ENCODE peak calls at places on chromosomes 4 and X, in five cellular contexts. M, N, I, R and B are unnamed samples.
A peak's percentile ranks its signal among the peaks of the same experiment; 100 is the strongest.

GRCh38 chr4:16269742-16270522 is 43.7 kb upstream of the TAPT1 start:
- DNase-seq in M (no peak), N (no peak), I (no peak), R (no peak), B (no peak)

GRCh38 chr4:174873931-174874330 is 44.2 kb upstream of the ADAM29 start:
- DNase-seq in M (no peak), N (no peak), I (no peak), R (no peak), B (peak; percentile 29)

GRCh38 chr4:33494150-33494549 is 2750.2 kb downstream of the ARAP2 start:
- DNase-seq in M (no peak), N (no peak), I (no peak), R (no peak), B (no peak)

GRCh38 chr4:71206763-71207162 is 132.1 kb upstream of the SLC4A4 start:
- DNase-seq in M (no peak), N (no peak), I (no peak), R (no peak), B (no peak)

GRCh38 chr4:147015531-147015930 is 69.9 kb upstream of the TTC29 start:
- DNase-seq in M (no peak), N (no peak), I (no peak), R (no peak), B (no peak)

GRCh38 chrX:68511255-68511654 is 12.4 kb downstream of the YIPF6 start:
- DNase-seq in M (no peak), N (peak; percentile 48), I (no peak), R (peak; percentile 51), B (peak; percentile 59)

GRCh38 chr4:141046255-141046654 is 87.0 kb downstream of the RNF150 start:
- DNase-seq in M (no peak), N (no peak), I (no peak), R (no peak), B (no peak)

GRCh38 chrX:20461576-20461975 is 194.9 kb upstream of the RPS6KA3 start:
- DNase-seq in M (no peak), N (no peak), I (no peak), R (no peak), B (no peak)

GRCh38 chrX:63652086-63652775 is 132.8 kb downstream of the ARHGEF9 start:
- DNase-seq in M (no peak), N (no peak), I (no peak), R (no peak), B (no peak)

GRCh38 chr4:88605744-88606143 is 13.5 kb downstream of the HERC3 start:
- DNase-seq in M (no peak), N (no peak), I (no peak), R (no peak), B (no peak)

GRCh38 chr4:78019494-78019893 is 37.6 kb upstream of the FRAS1 start:
- DNase-seq in M (no peak), N (no peak), I (no peak), R (no peak), B (no peak)

GRCh38 chr4:6988016-6988715 is 55.0 kb upstream of the TADA2B start:
- DNase-seq in M (no peak), N (no peak), I (no peak), R (no peak), B (no peak)

GRCh38 chrX:153019166-153019565 is 25.2 kb upstream of the PNMA5 start:
- DNase-seq in M (no peak), N (no peak), I (no peak), R (no peak), B (no peak)

GRCh38 chrX:113260474-113260873 is 419.8 kb upstream of the AMOT start:
- DNase-seq in M (no peak), N (no peak), I (no peak), R (no peak), B (no peak)

GRCh38 chr4:7903686-7904085 is 36.0 kb downstream of the AFAP1 start:
- DNase-seq in M (no peak), N (no peak), I (no peak), R (no peak), B (no peak)

GRCh38 chr4:14259926-14260325 is 632.4 kb upstream of the BOD1L1 start:
- DNase-seq in M (no peak), N (no peak), I (no peak), R (no peak), B (no peak)

GRCh38 chr4:14260591-14260990 is 633.1 kb upstream of the BOD1L1 start:
- DNase-seq in M (no peak), N (no peak), I (no peak), R (no peak), B (no peak)

GRCh38 chr4:14254252-14254651 is 626.7 kb upstream of the BOD1L1 start:
- DNase-seq in M (peak; percentile 60), N (peak; percentile 61), I (peak; percentile 31), R (peak; percentile 38), B (no peak)

GRCh38 chr4:14254806-14255445 is 627.4 kb upstream of the BOD1L1 start:
- DNase-seq in M (no peak), N (no peak), I (no peak), R (no peak), B (no peak)

DNA sequence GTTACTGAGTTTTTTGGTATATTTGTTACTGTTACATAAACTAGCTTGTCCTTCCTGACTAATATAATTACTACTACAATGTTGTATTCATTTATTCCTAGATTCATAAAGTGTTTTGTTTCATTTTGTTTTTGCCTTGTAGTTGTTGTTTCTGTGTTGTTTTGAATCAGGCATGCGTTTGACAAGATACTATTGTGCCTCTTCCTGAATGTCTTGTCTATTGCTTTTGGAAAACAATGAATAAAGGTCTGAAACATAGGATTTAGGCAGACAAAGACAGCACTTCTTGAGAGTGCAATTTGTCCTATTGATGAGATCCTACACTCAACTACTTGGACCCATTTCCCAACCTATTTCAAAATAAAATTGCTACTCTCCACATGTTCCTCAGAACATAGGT is 630.4 kb upstream of the BOD1L1 start:
- DNase-seq in M (no peak), N (no peak), I (no peak), R (no peak), B (no peak)
- TF ChIP-seq CTCF in M (no peak), N (no peak), I (no peak), R (no peak), B (no peak)

DNA sequence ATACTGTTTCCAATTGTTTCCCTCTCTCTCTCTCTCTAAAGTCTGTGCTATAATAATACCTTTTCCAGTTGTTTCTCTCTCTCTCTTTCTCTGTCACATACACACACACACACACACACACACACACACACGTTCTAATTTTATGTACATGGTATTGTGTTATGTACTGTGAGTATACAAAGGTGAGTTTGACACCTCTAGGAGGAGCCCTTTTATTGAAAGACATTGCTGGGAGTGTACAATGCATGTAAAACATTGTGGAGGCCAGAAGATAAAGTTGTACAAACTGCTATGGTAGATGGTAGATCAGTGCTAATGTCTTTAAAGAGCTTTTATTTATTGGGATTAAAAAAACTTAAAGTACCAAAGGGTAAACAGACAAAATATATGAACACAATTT is 53.6 kb downstream of the BLTP1 start:
- DNase-seq in M (no peak), N (no peak), I (no peak), R (no peak), B (no peak)
- TF ChIP-seq CTCF in M (no peak), N (no peak), I (no peak), R (no peak), B (no peak)

DNA sequence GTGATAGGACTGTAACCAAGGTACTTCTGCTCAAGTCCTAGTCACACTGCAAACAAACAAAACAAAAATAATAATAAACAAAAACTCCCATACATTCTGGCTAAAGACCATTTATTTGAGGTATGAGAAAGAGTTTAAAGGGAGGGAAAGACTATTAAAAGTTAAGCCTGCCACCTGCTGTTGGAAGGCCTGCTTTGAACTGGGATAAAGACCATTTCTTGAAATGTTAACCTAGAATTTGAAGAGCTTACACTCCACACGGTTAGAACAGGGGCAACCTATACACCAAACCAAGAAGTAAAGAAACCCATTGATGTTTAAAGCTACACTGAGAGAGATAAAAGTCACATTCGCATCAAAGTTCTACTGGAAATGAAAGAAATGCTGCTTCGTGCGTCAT is 548.7 kb upstream of the DIPK2B start:
- DNase-seq in M (no peak), N (no peak), I (no peak), R (no peak), B (no peak)
- TF ChIP-seq CTCF in M (peak; percentile 28), N (no peak), I (peak; percentile 19), R (peak; percentile 44), B (no peak)

DNA sequence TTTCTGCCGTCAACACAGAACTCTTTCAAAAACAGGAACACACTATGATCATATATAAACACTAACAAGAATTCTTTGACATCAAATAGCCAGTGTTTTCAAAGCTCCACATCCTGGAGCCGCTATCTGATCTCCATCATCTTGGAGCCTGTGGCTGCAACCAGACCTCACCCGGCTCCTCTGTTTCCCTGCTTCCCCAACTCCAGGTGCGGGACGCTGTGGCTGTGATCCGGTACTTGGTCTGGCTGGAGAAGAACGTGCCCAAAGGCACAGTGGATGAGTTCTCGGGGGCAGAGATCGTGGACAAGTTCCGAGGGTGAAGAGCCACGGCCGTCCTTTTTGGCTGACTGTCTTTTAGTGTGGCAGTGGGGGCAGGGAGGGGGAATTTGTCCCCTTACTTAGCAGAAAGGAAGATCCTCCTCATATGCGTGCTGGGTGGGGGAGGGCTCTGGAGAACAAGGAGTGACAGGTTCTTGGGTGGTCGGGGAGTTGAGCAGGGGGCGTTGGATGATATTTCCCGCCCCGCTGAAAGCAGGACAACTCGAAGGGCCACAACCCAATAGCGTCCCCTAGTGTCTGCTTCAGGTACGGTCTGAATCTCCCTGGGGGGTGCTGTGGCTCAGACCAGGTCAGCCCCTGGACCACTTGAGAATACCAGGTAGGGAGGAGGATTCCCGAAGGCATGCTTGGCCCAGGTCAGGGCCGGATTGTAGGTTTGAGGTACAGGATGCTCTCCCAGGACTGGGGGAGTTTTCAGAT is 15.7 kb downstream of the XPNPEP2 start:
- DNase-seq in M (no peak), N (peak; percentile 14), I (no peak), R (no peak), B (no peak)
- TF ChIP-seq CTCF in M (peak; percentile 26), N (peak; percentile 45), I (no peak), R (peak; percentile 40), B (peak; percentile 26)

DNA sequence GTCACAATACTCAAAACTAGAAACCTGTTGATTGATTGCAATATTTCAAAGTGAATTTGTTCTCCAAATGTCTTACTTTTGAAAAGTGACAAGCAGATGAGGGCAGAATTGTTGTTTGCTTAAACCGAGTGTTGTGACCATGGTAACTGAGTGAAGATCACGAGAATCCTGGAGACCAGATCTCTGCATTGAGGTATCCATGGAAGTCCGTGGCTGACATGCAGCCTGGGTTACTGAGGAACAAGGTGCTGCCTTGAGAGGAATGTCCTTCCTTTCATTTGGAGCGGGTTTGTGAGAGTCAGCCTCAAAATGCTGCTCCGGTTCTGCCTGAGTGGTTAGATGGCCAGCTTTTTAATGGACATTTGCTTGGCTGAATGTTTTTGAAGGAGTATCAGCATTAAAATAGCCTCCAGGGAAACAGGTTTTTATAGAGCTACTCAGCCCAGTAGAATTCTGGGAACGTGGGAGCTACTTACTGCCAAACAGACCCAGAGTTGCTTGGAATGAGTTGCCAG is 31.3 kb downstream of the NYX start:
- DNase-seq in M (no peak), N (no peak), I (no peak), R (no peak), B (no peak)
- TF ChIP-seq CTCF in M (no peak), N (no peak), I (no peak), R (no peak), B (no peak)

DNA sequence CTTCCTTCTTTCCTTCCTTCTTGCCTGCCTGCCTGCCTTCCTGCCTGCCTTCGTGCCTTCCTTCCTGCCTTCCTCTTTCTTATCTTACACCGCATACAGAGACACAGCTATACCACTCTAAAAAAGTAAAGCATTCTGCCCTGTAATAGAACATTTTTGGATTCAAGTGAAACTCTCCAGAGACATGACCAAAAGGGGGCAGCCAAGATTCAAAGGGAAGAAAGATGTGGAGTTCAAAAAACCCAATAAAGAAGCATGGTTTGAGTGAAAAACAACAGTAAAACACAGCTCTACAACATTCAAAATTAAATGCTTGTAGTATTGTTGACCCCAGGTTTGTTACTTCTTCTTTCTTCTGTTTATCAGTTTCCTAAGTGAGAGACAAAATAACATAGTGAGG is 914.9 kb upstream of the PCDH7 start:
- DNase-seq in M (no peak), N (no peak), I (no peak), R (peak; percentile 31), B (no peak)
- TF ChIP-seq CTCF in M (no peak), N (no peak), I (no peak), R (no peak), B (no peak)